ENCODE peak calls at places on chromosomes 4 and X, in four cellular contexts. O is HepG2, B is K562, X is GM12878. L is an unnamed sample.

GRCh38 chr4:99968330-99968729 is 18.3 kb upstream of the H2AZ1 start:
- DNase-seq in O (no peak), B (no peak), X (no peak), L (no peak)

GRCh38 chr4:19051751-19052296 is 1030.3 kb upstream of the LCORL start:
- DNase-seq in O (no peak), B (no peak), X (no peak), L (no peak)

GRCh38 chr4:118989098-118990080 is 100.7 kb downstream of the SYNPO2 start:
- DNase-seq in O (no peak), B (no peak), X (no peak), L (no peak)

GRCh38 chrX:48459483-48459882 is 10.6 kb downstream of the SLC38A5 start:
- DNase-seq in O (no peak), B (no peak), X (no peak), L (no peak)

GRCh38 chr4:87802858-87803257 is 3.5 kb downstream of the IBSP start:
- DNase-seq in O (no peak), B (no peak), X (no peak), L (no peak)

GRCh38 chr4:23458061-23458460 is 431.8 kb downstream of the PPARGC1A start:
- DNase-seq in O (no peak), B (no peak), X (no peak), L (no peak)

GRCh38 chrX:133214316-133214715 is 3.8 kb downstream of the TFDP3 start:
- DNase-seq in O (no peak), B (no peak), X (no peak), L (no peak)

GRCh38 chr4:88792268-88792781 is 94.7 kb upstream of the NAP1L5 start:
- DNase-seq in O (peak), B (no peak), X (peak), L (no peak)

GRCh38 chr4:24328300-24328699 is 256.1 kb downstream of the DHX15 start:
- DNase-seq in O (no peak), B (no peak), X (no peak), L (no peak)

GRCh38 chr4:8169763-8170162 is 11.2 kb upstream of the ABLIM2 start:
- DNase-seq in O (no peak), B (no peak), X (no peak), L (no peak)

GRCh38 chr4:41466249-41466648 is 71.7 kb upstream of the LIMCH1 start:
- DNase-seq in O (no peak), B (no peak), X (no peak), L (no peak)

GRCh38 chr4:56786955-56787354 is 34.5 kb downstream of the SPINK2 start:
- DNase-seq in O (no peak), B (no peak), X (no peak), L (peak)

GRCh38 chr4:129806986-129807385 is 711.0 kb downstream of the C4orf33 start:
- DNase-seq in O (no peak), B (no peak), X (no peak), L (no peak)

GRCh38 chr4:95676190-95676589 is 127.4 kb upstream of the UNC5C start:
- DNase-seq in O (no peak), B (no peak), X (no peak), L (no peak)

GRCh38 chr4:164531336-164531735 is 222.6 kb upstream of the SMIM31 start:
- DNase-seq in O (no peak), B (no peak), X (no peak), L (no peak)

GRCh38 chr4:76590847-76591281 is 155.8 kb downstream of the SHROOM3 start:
- DNase-seq in O (no peak), B (no peak), X (no peak), L (no peak)

GRCh38 chr4:107863850-107864371 is 39.2 kb downstream of the SGMS2 start:
- DNase-seq in O (peak), B (no peak), X (no peak), L (peak)

GRCh38 chr4:188110741-188111458 is 1.5 kb upstream of the TRIML2 start:
- DNase-seq in O (no peak), B (no peak), X (no peak), L (no peak)

GRCh38 chrX:46704767-46705386 is 54.0 kb downstream of the SLC9A7 start:
- DNase-seq in O (no peak), B (no peak), X (peak), L (no peak)

GRCh38 chr4:7107166-7107905 is 39.5 kb upstream of the GRPEL1 start:
- DNase-seq in O (no peak), B (no peak), X (no peak), L (no peak)

GRCh38 chrX:48466696-48467095 is 3.4 kb downstream of the SLC38A5 start:
- DNase-seq in O (no peak), B (peak), X (no peak), L (no peak)

GRCh38 chr4:40662962-40663604 is 33.4 kb upstream of the RBM47 start:
- DNase-seq in O (peak), B (no peak), X (peak), L (no peak)

DNA sequence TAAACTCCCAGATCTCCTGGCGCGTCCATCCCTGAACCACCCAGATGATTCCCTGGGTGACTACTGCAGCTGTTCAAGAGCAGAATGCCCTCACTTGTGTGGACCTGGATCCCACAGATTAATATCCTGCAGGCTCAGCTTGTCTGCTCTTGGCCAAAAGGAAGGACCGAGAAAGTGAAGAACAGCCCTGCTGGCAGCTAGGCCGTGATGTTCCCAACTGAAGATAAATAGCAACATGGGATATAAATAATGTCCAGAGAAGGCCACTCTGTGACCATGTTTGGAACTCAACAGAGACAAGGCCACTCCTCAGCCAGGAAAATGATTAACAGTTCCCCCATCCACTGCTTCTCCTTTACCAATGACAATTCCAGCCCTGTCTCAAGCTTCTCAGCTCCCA is 21.5 kb downstream of the SUPT20HL2 start:
- DNase-seq in O (no peak), B (no peak), X (no peak), L (no peak)
- TF ChIP-seq FOXK2 in O (no peak), B (no peak), X (no peak), L (no peak)

DNA sequence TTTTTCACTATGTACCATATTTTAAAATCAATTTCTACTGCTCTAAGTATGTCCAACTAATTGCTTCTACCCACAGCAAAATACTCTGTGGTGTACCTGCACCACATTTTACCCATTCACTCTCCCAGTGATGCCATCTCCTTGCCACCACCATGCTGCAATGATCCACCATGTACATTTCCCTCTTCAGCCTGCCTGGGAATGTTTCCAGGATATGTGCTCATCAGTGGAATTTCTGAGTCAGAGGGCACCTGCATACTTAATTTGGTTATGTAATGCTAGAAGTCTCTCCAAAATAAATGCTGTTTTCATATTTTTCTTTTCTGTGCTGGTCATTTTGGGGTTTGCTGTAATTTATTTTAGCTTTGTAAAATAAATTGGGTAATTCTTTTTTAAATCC is 33.2 kb upstream of the OCIAD2 start:
- DNase-seq in O (no peak), B (no peak), X (no peak), L (no peak)
- TF ChIP-seq FOXK2 in O (no peak), B (no peak), X (no peak), L (no peak)

DNA sequence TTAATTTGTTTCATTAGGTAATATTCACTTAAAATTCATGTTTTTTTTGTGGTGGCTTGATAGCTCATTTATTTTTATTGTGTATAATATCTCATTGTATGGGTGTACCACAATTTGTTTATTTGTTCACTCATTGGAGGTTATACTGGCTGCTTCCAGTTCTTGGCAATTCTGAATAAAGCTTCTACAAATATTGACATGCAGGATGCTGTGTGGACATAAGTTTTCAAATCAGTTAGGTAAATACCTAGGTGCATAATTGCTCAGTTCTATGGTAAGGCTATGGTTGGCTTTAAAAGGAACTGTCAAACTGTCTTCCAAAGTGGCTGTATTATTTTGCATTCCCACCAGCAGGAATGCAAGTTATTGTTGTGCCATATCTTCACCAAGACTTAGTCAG is 504.5 kb upstream of the GALNTL6 start:
- DNase-seq in O (no peak), B (no peak), X (no peak), L (no peak)
- TF ChIP-seq FOXK2 in O (no peak), B (no peak), X (no peak), L (no peak)

GRCh38 chr4:15182600-15183222 is 180.4 kb downstream of the CPEB2 start:
- DNase-seq in O (no peak), B (no peak), X (no peak), L (no peak)

GRCh38 chr4:15188581-15189539 is 186.6 kb downstream of the CPEB2 start:
- DNase-seq in O (no peak), B (no peak), X (no peak), L (no peak)

GRCh38 chr4:15186826-15187225 is 184.5 kb downstream of the CPEB2 start:
- DNase-seq in O (no peak), B (no peak), X (no peak), L (no peak)

DNA sequence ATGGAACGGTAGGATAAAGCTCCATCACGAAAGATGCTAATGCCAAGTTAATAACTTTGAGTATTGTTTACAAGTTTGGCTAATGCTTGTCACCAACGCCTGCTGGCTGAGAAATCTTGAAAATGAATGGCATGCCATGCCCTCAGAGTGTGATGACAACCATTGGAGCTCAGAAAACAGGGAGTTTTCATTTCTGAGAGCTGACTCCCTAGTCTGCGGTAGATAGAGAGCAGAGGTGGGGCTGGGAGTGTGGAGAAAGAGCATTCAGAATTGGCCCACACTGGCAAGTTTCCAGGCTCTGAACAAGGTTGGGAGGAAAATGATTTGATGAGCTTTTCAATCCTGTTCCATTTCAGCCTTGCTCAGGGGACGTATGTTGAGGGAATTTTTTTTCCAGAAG is 183.9 kb downstream of the CPEB2 start:
- DNase-seq in O (no peak), B (no peak), X (no peak), L (no peak)
- TF ChIP-seq FOXK2 in O (no peak), B (no peak), X (no peak), L (no peak)

DNA sequence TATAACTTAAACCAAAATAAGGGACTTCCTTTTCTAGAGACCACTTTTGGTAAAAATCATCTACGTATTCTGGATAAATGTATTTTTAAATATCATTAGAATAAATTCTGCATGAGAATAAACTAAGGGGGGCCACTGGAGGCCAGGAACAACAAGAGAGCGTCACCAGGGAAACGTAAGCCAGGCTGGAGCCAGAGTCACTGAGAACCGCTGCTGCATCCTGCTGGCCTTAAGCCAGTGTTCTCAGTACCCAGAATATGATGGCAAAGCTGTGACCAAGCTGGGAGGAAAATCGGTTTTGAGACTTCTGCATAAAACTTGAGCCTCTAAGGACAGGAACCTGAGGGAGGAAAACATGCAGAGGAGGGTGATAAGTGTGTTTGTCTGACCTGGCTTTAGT is 63.0 kb upstream of the FAM9A start:
- DNase-seq in O (no peak), B (no peak), X (no peak), L (no peak)
- TF ChIP-seq FOXK2 in O (no peak), B (no peak), X (no peak), L (no peak)

DNA sequence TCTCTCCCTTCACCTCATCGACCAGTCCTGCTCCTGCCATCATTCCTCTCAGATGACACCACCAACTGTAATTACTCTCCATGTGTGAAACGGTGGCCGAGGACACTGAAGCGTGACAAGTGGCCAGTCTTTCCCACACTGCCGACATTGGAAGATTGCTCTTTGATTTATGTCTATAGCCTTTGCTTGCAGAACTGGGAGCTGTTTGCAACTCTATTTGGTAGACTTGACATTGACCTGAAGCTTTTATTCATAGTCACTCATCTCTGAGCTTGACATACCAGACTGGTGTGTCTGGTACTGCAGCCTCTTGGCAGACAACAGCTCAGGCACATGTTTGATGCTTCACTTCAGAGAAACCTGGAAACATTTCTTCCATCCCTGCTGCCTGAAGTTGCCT is 121.8 kb upstream of the GALNT7 start:
- DNase-seq in O (no peak), B (no peak), X (no peak), L (no peak)
- TF ChIP-seq FOXK2 in O (no peak), B (no peak), X (no peak), L (no peak)

GRCh38 chr4:155433636-155434360 is 57.0 kb upstream of the MAP9 start:
- DNase-seq in O (no peak), B (no peak), X (no peak), L (no peak)
- TF ChIP-seq FOXK2 in O (no peak), B (no peak), X (no peak), L (no peak)